ENCODE peak calls at places on chromosomes 6 and 20, in four cellular contexts. P is GM23248, M is WERI-Rb-1, Y is mesendoderm. U is an unnamed sample. For H3K36me3, the result is how much of the 10 kb centered on the place peaks cover.

GRCh38 chr20:52379723-52380336 is 188.3 kb upstream of the ZFP64 start:
- DNase-seq in P (peak), M (peak), Y (peak), U (no peak)

GRCh38 chr6:80527552-80528052 is 421.1 kb downstream of the BCKDHB start:
- DNase-seq in P (no peak), M (no peak), Y (peak), U (no peak)

GRCh38 chr6:90355965-90356364 is 59.3 kb upstream of the BACH2 start:
- DNase-seq in P (no peak), M (no peak), Y (no peak), U (no peak)

GRCh38 chr6:169157474-169158181 is 96.0 kb downstream of the THBS2 start:
- DNase-seq in P (no peak), M (no peak), Y (no peak), U (no peak)

GRCh38 chr6:95917034-95917433 is 98.7 kb upstream of the FUT9 start:
- DNase-seq in P (no peak), M (no peak), Y (peak), U (no peak)

GRCh38 chr20:41136336-41136694 is 1.0 kb upstream of the PLCG1 start:
- DNase-seq in P (no peak), M (no peak), Y (peak), U (no peak)

GRCh38 chr6:147434508-147434907 is 74.0 kb upstream of the SAMD5 start:
- DNase-seq in P (peak), M (no peak), Y (no peak), U (no peak)

GRCh38 chr6:88535296-88535695 is 369.1 kb upstream of the CNR1 start:
- DNase-seq in P (no peak), M (no peak), Y (no peak), U (no peak)

GRCh38 chr20:46850896-46851295 is 43.7 kb upstream of the EYA2 start:
- DNase-seq in P (no peak), M (no peak), Y (no peak), U (no peak)

GRCh38 chr6:73969982-73970960 is 274.3 kb downstream of the CD109 start:
- DNase-seq in P (peak), M (no peak), Y (peak), U (no peak)

GRCh38 chr20:47995661-47996060 is 210.4 kb upstream of the SULF2 start:
- DNase-seq in P (no peak), M (no peak), Y (no peak), U (no peak)

GRCh38 chr6:151021878-151022277 is 156.4 kb downstream of the MTHFD1L start:
- DNase-seq in P (no peak), M (no peak), Y (peak), U (no peak)

GRCh38 chr20:22771706-22772105 is 187.3 kb upstream of the FOXA2 start:
- DNase-seq in P (no peak), M (no peak), Y (no peak), U (no peak)

GRCh38 chr6:9412951-9413559 is 977.7 kb upstream of the SLC35B3 start:
- DNase-seq in P (peak), M (peak), Y (peak), U (no peak)

GRCh38 chr6:3228791-3229565 is 1.5 kb upstream of the TUBB2B start:
- DNase-seq in P (no peak), M (peak), Y (peak), U (no peak)

GRCh38 chr20:2799688-2800589 is 488 bp downstream of the CPXM1 start:
- DNase-seq in P (peak), M (peak), Y (peak), U (peak)

GRCh38 chr6:42947950-42948349 is 12.6 kb upstream of the GNMT start:
- DNase-seq in P (no peak), M (no peak), Y (no peak), U (no peak)

GRCh38 chr20:10584319-10584812 is 89.4 kb downstream of the JAG1 start:
- DNase-seq in P (no peak), M (no peak), Y (no peak), U (no peak)

GRCh38 chr6:106556368-106556960 is 72.8 kb downstream of the RTN4IP1 start:
- DNase-seq in P (peak), M (no peak), Y (no peak), U (no peak)

GRCh38 chr6:7727951-7728854 is 2.3 kb downstream of the BMP6 start:
- DNase-seq in P (peak), M (peak), Y (peak), U (peak)

GRCh38 chr20:61869750-61870507 is 195.8 kb downstream of the TAF4 start:
- DNase-seq in P (no peak), M (no peak), Y (no peak), U (no peak)

GRCh38 chr6:151067684-151068596 is 171.8 kb upstream of the AKAP12 start:
- DNase-seq in P (peak), M (no peak), Y (no peak), U (peak)

GRCh38 chr6:167200806-167201205 is 43.0 kb upstream of the GPR31 start:
- DNase-seq in P (no peak), M (no peak), Y (no peak), U (no peak)

GRCh38 chr20:1943267-1944002 is 48.2 kb downstream of the SIRPA start:
- DNase-seq in P (peak), M (no peak), Y (no peak), U (no peak)

GRCh38 chr6:15290962-15291704 is 45.3 kb downstream of the JARID2 start:
- DNase-seq in P (no peak), M (peak), Y (no peak), U (no peak)

GRCh38 chr20:43138061-43138860 is 51.4 kb downstream of the PTPRT start:
- DNase-seq in P (no peak), M (no peak), Y (no peak), U (no peak)

GRCh38 chr6:84441456-84441855 is 214.0 kb upstream of the CEP162 start:
- DNase-seq in P (no peak), M (no peak), Y (no peak), U (no peak)
- H3K36me3 ChIP-seq in P (under half), M (under half), Y (under half), U (under half)

DNA sequence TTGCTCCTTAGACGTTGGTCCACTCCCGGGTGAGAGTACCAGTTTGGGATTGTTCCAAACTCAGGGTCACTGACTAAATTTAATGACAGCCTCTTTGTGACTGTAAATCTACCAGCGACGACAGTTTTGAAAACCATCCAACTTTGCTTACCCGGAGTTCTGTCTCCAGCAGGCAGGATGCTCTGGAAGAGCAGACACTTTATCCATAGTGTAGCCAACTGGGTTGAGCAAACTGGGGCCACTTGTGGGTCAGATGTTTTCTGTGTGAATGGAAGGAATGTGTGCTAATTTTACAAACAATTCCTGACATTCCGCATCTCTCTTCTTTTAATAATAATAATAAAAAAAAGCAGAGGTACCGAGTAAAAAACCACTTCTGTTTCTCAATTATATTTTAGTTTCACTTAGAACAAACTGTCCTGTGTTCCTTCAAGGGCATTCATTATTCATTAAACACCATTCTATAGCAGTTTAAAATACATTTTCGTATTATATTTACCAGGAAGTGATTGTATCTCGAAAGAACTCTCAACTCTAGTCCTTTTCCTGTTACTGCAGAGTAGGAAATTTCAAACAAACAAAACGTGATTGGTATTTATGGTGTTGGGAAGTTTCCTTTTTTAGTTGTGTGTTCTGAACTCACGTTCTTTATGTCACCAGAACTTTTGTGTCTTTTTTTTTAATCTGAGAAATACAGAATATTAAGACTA is 139.7 kb upstream of the BTBD3 start:
- DNase-seq in P (peak), M (no peak), Y (no peak), U (no peak)
- H3K27ac ChIP-seq in P (peak), M (no peak), Y (no peak), U (no peak)

DNA sequence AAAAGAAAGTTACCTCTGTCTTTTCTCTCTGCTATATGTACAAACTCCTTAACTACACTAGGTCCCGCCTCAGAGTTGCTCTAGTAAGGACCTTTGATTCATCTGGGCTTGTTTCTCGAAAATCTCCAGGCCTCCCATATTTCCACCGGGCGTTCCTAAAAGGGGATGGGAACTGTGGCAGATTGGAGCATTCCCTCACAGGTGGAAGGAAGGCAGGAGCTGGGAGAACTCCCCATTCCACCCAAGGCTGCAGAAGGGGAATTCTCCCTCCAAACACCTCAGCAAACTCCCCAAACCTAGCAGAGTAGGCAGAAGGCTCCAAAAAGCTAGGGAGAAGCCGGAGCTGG is 1.6 kb upstream of the TFAP2A start:
- DNase-seq in P (no peak), M (no peak), Y (no peak), U (no peak)
- H3K4me3 ChIP-seq in P (no peak), M (no peak), Y (no peak), U (no peak)

GRCh38 chr6:149470948-149471347 is 13.9 kb downstream of the ZC3H12D start:
- DNase-seq in P (no peak), M (no peak), Y (no peak), U (no peak)
- H3K36me3 ChIP-seq in P (under half), M (under half), Y (under half), U (under half)